ENCODE peak calls at places on chromosomes 2 and 18, in five cellular contexts. P, X, Y, D and G are unnamed samples.

GRCh38 chr2:149438260-149438960 is 108.0 kb downstream of the LYPD6 start:
- DNase-seq in Y (no peak), D (no peak), P (no peak), X (no peak), G (no peak)

GRCh38 chr2:219997341-219997851 is 370.0 kb downstream of the SLC4A3 start:
- DNase-seq in P (peak; percentile 36), Y (peak; percentile 69), D (no peak), X (no peak), G (peak; percentile 38)

GRCh38 chr2:148503511-148503910 is 141.0 kb upstream of the EPC2 start:
- DNase-seq in P (no peak), Y (no peak), X (no peak), D (no peak), G (no peak)

GRCh38 chr2:58215429-58215828 is 25.7 kb downstream of the FANCL start:
- DNase-seq in D (no peak), P (no peak), Y (no peak), X (no peak), G (no peak)

GRCh38 chr2:217849154-217849553 is 153.6 kb downstream of the TNS1 start:
- DNase-seq in D (no peak), Y (no peak), P (no peak), X (peak; percentile 9), G (peak; percentile 40)

GRCh38 chr2:134372141-134372540 is 118.3 kb downstream of the MGAT5 start:
- DNase-seq in Y (peak; percentile 84), P (no peak), D (no peak), X (peak; percentile 35), G (peak; percentile 59)

GRCh38 chr2:6082619-6083018 is 390.4 kb downstream of the SOX11 start:
- DNase-seq in P (no peak), Y (no peak), X (no peak), D (no peak), G (no peak)

GRCh38 chr2:83633435-83633834 is 825.6 kb downstream of the SUCLG1 start:
- DNase-seq in P (no peak), Y (peak; percentile 3), X (no peak), D (no peak), G (no peak)

GRCh38 chr2:168773719-168774521 is 28.5 kb upstream of the NOSTRIN start:
- DNase-seq in D (peak; percentile 6), X (peak; percentile 70), P (peak; percentile 14), Y (peak; percentile 74), G (peak; percentile 70)

GRCh38 chr2:85674417-85674816 is 6.4 kb upstream of the SFTPB start:
- DNase-seq in P (no peak), D (no peak), X (no peak), Y (peak; percentile 59), G (peak; percentile 11)

GRCh38 chr2:190467575-190468083 is 59.5 kb downstream of the MFSD6 start:
- DNase-seq in P (no peak), Y (peak; percentile 10), X (peak; percentile 25), D (no peak), G (no peak)

GRCh38 chr2:191571163-191571769 is 106.7 kb upstream of the NABP1 start:
- DNase-seq in D (no peak), X (peak; percentile 64), Y (peak; percentile 66), P (no peak), G (peak; percentile 80)

GRCh38 chr18:28175930-28176673 is 828 bp downstream of the CDH2 start:
- DNase-seq in D (no peak), P (peak; percentile 45), X (peak; percentile 27), Y (peak; percentile 46), G (peak; percentile 44)

GRCh38 chr2:69843993-69844392 is 14.5 kb downstream of the GMCL1 start:
- DNase-seq in X (no peak), Y (peak; percentile 6), P (no peak), D (no peak), G (no peak)

GRCh38 chr2:203636896-203637818 is 69.3 kb upstream of the CD28 start:
- DNase-seq in Y (peak; percentile 62), P (no peak), D (no peak), X (no peak), G (peak; percentile 57)

GRCh38 chr2:160110674-160111239 is 48.3 kb upstream of the PLA2R1 start:
- DNase-seq in Y (no peak), P (no peak), D (no peak), X (no peak), G (no peak)

GRCh38 chr2:108707300-108707699 is 12.0 kb upstream of the RANBP2 start:
- DNase-seq in Y (no peak), P (no peak), D (no peak), X (no peak), G (no peak)

GRCh38 chr2:72694715-72695496 is 130.9 kb downstream of the EXOC6B start:
- DNase-seq in D (no peak), P (no peak), X (peak; percentile 50), Y (peak; percentile 91), G (peak; percentile 48)

GRCh38 chr2:222297600-222297935 is 1.2 kb downstream of the PAX3 start:
- DNase-seq in D (no peak), P (no peak), X (no peak), Y (no peak), G (no peak)

GRCh38 chr2:43340945-43341356 is 114.5 kb upstream of the ZFP36L2 start:
- DNase-seq in Y (peak; percentile 67), X (peak; percentile 44), D (no peak), P (no peak), G (peak; percentile 47)

GRCh38 chr2:228526687-228527086 is 345.2 kb upstream of the SPHKAP start:
- DNase-seq in D (no peak), Y (no peak), P (no peak), X (no peak), G (no peak)

GRCh38 chr2:120594856-120595685 is 140.6 kb upstream of the GLI2 start:
- DNase-seq in Y (no peak), D (no peak), X (no peak), P (no peak), G (no peak)

GRCh38 chr18:2706903-2707302 is 51.4 kb downstream of the SMCHD1 start:
- DNase-seq in X (no peak), D (no peak), P (no peak), Y (no peak), G (no peak)

GRCh38 chr2:103773884-103774283 is 1012.1 kb downstream of the TMEM182 start:
- DNase-seq in P (no peak), X (no peak), Y (no peak), D (no peak), G (no peak)

GRCh38 chr2:27627963-27628766 is 647 bp downstream of the CCDC121 start:
- DNase-seq in P (peak; percentile 11), X (peak; percentile 91), D (no peak), Y (peak; percentile 86), G (peak; percentile 89)

GRCh38 chr2:118865106-118865505 is 17.7 kb upstream of the EN1 start:
- DNase-seq in Y (peak; percentile 39), D (no peak), P (no peak), X (peak; percentile 48), G (peak; percentile 41)

GRCh38 chr18:35592298-35592697 is 10.8 kb downstream of the GALNT1 start:
- DNase-seq in P (no peak), Y (no peak), D (no peak), X (no peak), G (no peak)

GRCh38 chr2:216328347-216328746 is 43.9 kb downstream of the MARCHF4 start:
- DNase-seq in D (no peak), Y (peak; percentile 65), X (no peak), P (no peak), G (no peak)

GRCh38 chr2:208311954-208312353 is 45.9 kb downstream of the PIKFYVE start:
- DNase-seq in Y (no peak), D (no peak), P (no peak), X (no peak), G (peak; percentile 1)

GRCh38 chr2:121664713-121665112 is 15.5 kb upstream of the CLASP1 start:
- DNase-seq in X (no peak), P (no peak), D (no peak), Y (no peak), G (no peak)

GRCh38 chr2:123993728-123994323 is 31.3 kb upstream of the CNTNAP5 start:
- DNase-seq in D (peak; percentile 1), P (peak; percentile 12), X (peak; percentile 1), Y (peak; percentile 14), G (peak; percentile 1)

GRCh38 chr18:23668731-23669130 is 6.0 kb upstream of the ANKRD29 start:
- DNase-seq in P (no peak), Y (no peak), X (no peak), D (no peak), G (no peak)

GRCh38 chr2:156341482-156342251 is 9.1 kb upstream of the NR4A2 start:
- DNase-seq in Y (peak; percentile 96), X (peak; percentile 92), D (peak; percentile 78), P (peak; percentile 61), G (peak; percentile 93)

GRCh38 chr2:218893349-218894167 is 12.9 kb downstream of the WNT10A start:
- DNase-seq in X (no peak), Y (no peak), P (no peak), D (peak; percentile 2), G (no peak)

GRCh38 chr2:62370304-62371250 is 135.4 kb downstream of the TMEM17 start:
- DNase-seq in X (no peak), D (no peak), Y (no peak), P (no peak), G (no peak)